ENCODE peak calls at places on chromosome 13, in four cellular contexts. A is HEK293T, W is epithelial cell of esophagus, G is T-helper 2 cell. N is an unnamed sample.

GRCh38 chr13:76884167-76884566 is 2.0 kb downstream of the KCTD12 start:
- DNase-seq in A (peak; percentile 82), W (peak; percentile 40), G (no peak), N (no peak)

GRCh38 chr13:60584976-60585375 is 188.0 kb downstream of the TDRD3 start:
- DNase-seq in A (no peak), W (no peak), G (no peak), N (no peak)

GRCh38 chr13:32838985-32839384 is 177.2 kb upstream of the KL start:
- DNase-seq in A (no peak), W (no peak), G (no peak), N (no peak)

GRCh38 chr13:25372275-25373081 is 704 bp downstream of the ATP8A2 start:
- DNase-seq in A (peak; percentile 12), W (no peak), G (no peak), N (no peak)

GRCh38 chr13:104936304-104936703 is 1599.2 kb downstream of the EFNB2 start:
- DNase-seq in A (no peak), W (no peak), G (no peak), N (peak; percentile 48)

GRCh38 chr13:76874466-76874865 is 11.7 kb downstream of the KCTD12 start:
- DNase-seq in A (no peak), W (no peak), G (no peak), N (no peak)

GRCh38 chr13:113665582-113666323 is 1.3 kb upstream of the GRK1 start:
- DNase-seq in A (no peak), W (no peak), G (peak; percentile 5), N (no peak)

GRCh38 chr13:28684257-28684656 is 25.3 kb downstream of the POMP start:
- DNase-seq in A (no peak), W (peak; percentile 59), G (no peak), N (no peak)

GRCh38 chr13:106602178-106602577 is 34.2 kb upstream of the ARGLU1 start:
- DNase-seq in A (no peak), W (no peak), G (no peak), N (no peak)

GRCh38 chr13:43874512-43875092 is 4.9 kb downstream of the CCDC122 start:
- DNase-seq in A (peak; percentile 9), W (peak; percentile 27), G (no peak), N (no peak)

GRCh38 chr13:108463365-108463764 is 166.0 kb upstream of the MYO16 start:
- DNase-seq in A (no peak), W (peak; percentile 93), G (no peak), N (peak; percentile 97)

GRCh38 chr13:44848956-44849748 is 140.1 kb downstream of the NUFIP1 start:
- DNase-seq in A (no peak), W (no peak), G (no peak), N (peak; percentile 88)

GRCh38 chr13:40271511-40271910 is 394.9 kb downstream of the FOXO1 start:
- DNase-seq in A (no peak), W (no peak), G (no peak), N (no peak)

GRCh38 chr13:22454586-22454985 is 726.2 kb upstream of the SGCG start:
- DNase-seq in A (no peak), W (no peak), G (no peak), N (no peak)

GRCh38 chr13:49935171-49936084 is 712 bp downstream of the SPRYD7 start:
- DNase-seq in A (peak; percentile 61), W (peak; percentile 78), G (peak; percentile 10), N (no peak)

GRCh38 chr13:74132152-74132767 is 1.9 kb downstream of the KLF12 start:
- DNase-seq in A (peak; percentile 47), W (peak; percentile 39), G (no peak), N (no peak)

GRCh38 chr13:19713186-19713965 is 69.4 kb downstream of the PSPC1 start:
- DNase-seq in A (no peak), W (peak; percentile 47), G (no peak), N (peak; percentile 8)

GRCh38 chr13:45700971-45701900 is 884 bp upstream of the CBY2 start:
- DNase-seq in A (peak; percentile 18), W (no peak), G (no peak), N (no peak)

GRCh38 chr13:77325371-77325941 is 1.4 kb downstream of the MYCBP2 start:
- DNase-seq in A (no peak), W (peak; percentile 88), G (no peak), N (no peak)

N was measured in retinal pigment epithelial cell.